ENCODE peak calls at places on chromosomes 7 and 10, in four cellular contexts. One of them, this sample, is unnamed.

GRCh38 chr10:47351899-47352815 is 4.0 kb downstream of the RBP3 start:
- DNase-seq in Calu3: no peak
- DNase-seq in spleen: peak
- DNase-seq in GM10248: no peak
- DNase-seq in this sample: no peak

GRCh38 chr10:19815036-19815435 is 1.2 kb upstream of the PLXDC2 start:
- DNase-seq in GM10248: no peak
- DNase-seq in spleen: no peak
- DNase-seq in Calu3: no peak
- DNase-seq in this sample: no peak

GRCh38 chr10:22712959-22713852 is 1.2 kb downstream of the PIP4K2A start:
- DNase-seq in Calu3: peak
- DNase-seq in GM10248: peak
- DNase-seq in spleen: peak
- DNase-seq in this sample: peak

GRCh38 chr7:1547777-1548437 is 8.1 kb downstream of the TMEM184A start:
- DNase-seq in GM10248: no peak
- DNase-seq in spleen: no peak
- DNase-seq in Calu3: no peak
- DNase-seq in this sample: no peak

GRCh38 chr10:101781984-101782810 is 1.0 kb downstream of the NPM3 start:
- DNase-seq in Calu3: no peak
- DNase-seq in GM10248: peak
- DNase-seq in spleen: peak
- DNase-seq in this sample: no peak

GRCh38 chr7:27167170-27167505 is 1.8 kb upstream of the HOXA9 start:
- DNase-seq in spleen: peak
- DNase-seq in GM10248: no peak
- DNase-seq in Calu3: no peak
- DNase-seq in this sample: no peak

GRCh38 chr10:86285136-86285790 is 81.3 kb downstream of the GRID1 start:
- DNase-seq in GM10248: no peak
- DNase-seq in Calu3: no peak
- DNase-seq in spleen: peak
- DNase-seq in this sample: no peak

GRCh38 chr7:106518986-106519385 is 142.0 kb downstream of the CCDC71L start:
- DNase-seq in GM10248: no peak
- DNase-seq in spleen: no peak
- DNase-seq in Calu3: no peak
- DNase-seq in this sample: no peak

GRCh38 chr10:59867590-59867989 is 38.8 kb downstream of the CCDC6 start:
- DNase-seq in Calu3: no peak
- DNase-seq in GM10248: no peak
- DNase-seq in spleen: no peak
- DNase-seq in this sample: no peak

DNA sequence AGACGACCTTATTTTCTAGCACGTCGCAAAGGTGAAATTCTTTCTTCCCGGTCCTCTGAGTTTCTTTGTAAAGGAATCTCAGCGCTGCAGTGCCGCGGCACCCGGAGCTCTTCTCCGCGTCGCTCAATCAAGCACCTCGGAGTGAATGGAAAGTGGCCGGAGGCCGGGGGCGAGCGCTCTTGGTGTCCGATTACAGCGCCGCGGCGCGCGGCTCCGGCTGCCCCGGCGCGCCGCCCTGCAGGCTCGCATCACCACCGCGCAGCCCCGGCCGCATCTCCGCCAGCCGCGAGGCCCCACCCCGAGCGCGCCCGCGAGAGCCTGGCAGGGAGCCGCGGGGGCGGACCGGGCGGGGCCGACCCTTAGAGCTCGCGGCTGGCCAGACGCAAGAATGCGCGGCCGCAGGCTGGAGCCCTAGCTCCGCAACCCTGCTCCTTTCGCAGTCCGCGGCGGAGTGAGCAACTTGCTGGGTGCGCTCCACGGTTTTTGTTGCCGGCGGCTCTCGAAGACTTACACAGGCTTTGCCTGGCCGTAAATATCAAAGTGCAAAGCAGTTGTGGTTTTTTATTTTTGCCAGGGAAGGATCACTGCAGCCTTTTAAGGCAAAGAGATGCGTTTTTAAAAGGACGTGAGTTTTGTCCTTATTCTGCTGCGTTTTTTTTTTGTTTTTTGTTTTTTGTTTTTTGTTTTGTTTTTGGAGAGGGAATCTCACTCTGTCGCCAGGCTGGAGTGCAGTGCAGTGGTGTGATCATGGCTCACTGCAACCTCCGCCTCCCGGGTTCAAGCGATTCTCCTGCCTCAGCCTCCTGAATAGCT is at the start of gene SEMA3C:
- DNase-seq in spleen: peak
- DNase-seq in Calu3: peak
- DNase-seq in GM10248: peak
- DNase-seq in this sample: no peak
- TF ChIP-seq CTCF in spleen: no peak
- TF ChIP-seq CTCF in Calu3: no peak
- TF ChIP-seq CTCF in GM10248: no peak
- TF ChIP-seq CTCF in this sample: no peak

DNA sequence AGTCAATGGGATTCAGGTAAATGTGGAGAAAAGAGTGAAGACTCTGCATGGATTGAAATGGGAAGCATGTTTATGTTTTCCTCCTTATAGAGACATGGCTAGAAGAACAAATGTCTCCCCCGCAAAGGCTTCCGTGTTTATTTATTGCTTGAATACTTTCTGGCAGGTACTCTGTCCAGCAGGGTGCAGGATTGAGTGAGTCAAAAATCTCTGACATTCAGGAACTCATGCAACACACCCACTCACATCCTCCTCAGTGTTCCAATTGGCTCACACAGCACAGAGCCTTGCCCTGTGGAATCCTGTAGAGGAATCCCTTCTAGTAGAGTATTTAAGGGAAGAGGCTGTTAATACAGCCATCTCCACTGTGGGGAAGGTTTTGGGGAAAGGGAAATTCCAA is 290.3 kb upstream of the VWC2 start:
- DNase-seq in GM10248: no peak
- DNase-seq in spleen: no peak
- DNase-seq in Calu3: no peak
- DNase-seq in this sample: no peak
- TF ChIP-seq CTCF in GM10248: peak
- TF ChIP-seq CTCF in spleen: no peak
- TF ChIP-seq CTCF in Calu3: no peak
- TF ChIP-seq CTCF in this sample: no peak

DNA sequence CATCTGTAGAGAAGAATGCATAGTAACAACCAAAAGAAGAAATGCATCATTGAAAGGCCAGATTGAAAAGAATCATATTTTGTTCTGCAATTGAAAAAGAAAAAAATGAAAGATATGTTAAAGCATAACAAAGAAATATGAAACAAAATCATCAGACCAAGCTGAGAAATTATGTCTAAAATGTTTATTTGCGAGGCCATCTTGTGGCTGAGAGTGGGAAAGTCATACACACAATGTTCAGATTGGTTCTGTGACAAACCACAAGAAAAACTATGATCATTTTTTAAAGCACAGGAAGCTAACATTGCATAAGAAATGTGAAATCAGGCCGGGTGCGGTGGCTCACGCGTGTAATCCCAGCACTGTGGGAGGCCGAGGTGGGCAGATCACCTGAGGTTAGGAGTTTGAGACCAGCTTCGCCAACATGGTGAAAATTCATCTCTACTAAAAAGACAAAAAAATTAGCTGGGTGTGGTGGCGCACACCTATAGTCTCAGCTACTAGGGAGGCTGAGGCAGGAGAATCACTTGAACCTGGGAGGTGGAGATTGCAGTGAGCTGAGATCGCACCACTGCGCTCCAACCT is 36.6 kb downstream of the ABCB5 start:
- DNase-seq in Calu3: peak
- DNase-seq in GM10248: no peak
- DNase-seq in spleen: no peak
- DNase-seq in this sample: no peak
- TF ChIP-seq CTCF in Calu3: peak
- TF ChIP-seq CTCF in GM10248: peak
- TF ChIP-seq CTCF in spleen: no peak
- TF ChIP-seq CTCF in this sample: no peak

GRCh38 chr7:157875230-157876179 is 538.7 kb downstream of the DNAJB6 start:
- DNase-seq in Calu3: no peak
- DNase-seq in GM10248: no peak
- DNase-seq in spleen: peak
- DNase-seq in this sample: peak
- TF ChIP-seq CTCF in Calu3: no peak
- TF ChIP-seq CTCF in GM10248: peak
- TF ChIP-seq CTCF in spleen: peak
- TF ChIP-seq CTCF in this sample: peak

DNA sequence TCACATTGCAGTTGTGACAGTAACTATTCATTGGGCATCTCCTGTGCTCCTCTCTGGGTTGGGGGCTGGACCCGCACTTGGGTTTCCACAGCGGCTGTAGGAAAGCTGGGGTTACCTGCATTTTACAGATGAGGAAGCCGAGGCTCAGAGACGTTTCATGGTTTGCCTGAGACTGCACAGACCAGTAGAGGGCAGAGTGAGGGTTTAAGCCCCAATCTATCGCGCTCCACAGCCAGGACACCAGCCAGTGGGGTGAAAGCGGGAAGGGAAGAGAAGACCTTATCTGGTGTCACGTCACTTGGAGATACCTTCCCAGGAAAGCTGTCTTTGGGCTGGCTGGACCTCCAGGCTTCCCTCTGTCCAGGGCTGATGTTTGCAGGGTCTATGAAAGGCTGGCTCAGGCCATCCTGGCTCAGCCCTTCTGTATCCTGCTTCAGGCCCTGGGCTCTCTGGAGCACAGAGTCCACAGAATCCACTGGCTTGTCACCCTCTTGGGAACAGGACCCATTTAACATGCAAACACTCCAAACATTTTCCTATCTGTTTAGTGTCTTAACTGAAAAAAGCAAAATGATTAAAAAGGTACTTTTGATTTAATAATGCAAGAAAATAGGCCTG is 167.7 kb downstream of the EMX2 start:
- DNase-seq in Calu3: no peak
- DNase-seq in GM10248: no peak
- DNase-seq in spleen: no peak
- DNase-seq in this sample: no peak
- TF ChIP-seq CTCF in Calu3: no peak
- TF ChIP-seq CTCF in GM10248: no peak
- TF ChIP-seq CTCF in spleen: no peak
- TF ChIP-seq CTCF in this sample: no peak

GRCh38 chr7:47886412-47886811 is 61.9 kb downstream of the PKD1L1 start:
- DNase-seq in GM10248: no peak
- DNase-seq in spleen: no peak
- DNase-seq in Calu3: no peak
- DNase-seq in this sample: no peak
- TF ChIP-seq CTCF in GM10248: no peak
- TF ChIP-seq CTCF in spleen: no peak
- TF ChIP-seq CTCF in Calu3: no peak
- TF ChIP-seq CTCF in this sample: no peak

GRCh38 chr10:111037868-111038267 is 39.0 kb upstream of the ADRA2A start:
- DNase-seq in Calu3: no peak
- DNase-seq in GM10248: no peak
- DNase-seq in spleen: no peak
- DNase-seq in this sample: no peak
- TF ChIP-seq CTCF in Calu3: no peak
- TF ChIP-seq CTCF in GM10248: no peak
- TF ChIP-seq CTCF in spleen: no peak
- TF ChIP-seq CTCF in this sample: no peak

GRCh38 chr10:113616244-113617074 is 47.4 kb downstream of the NRAP start:
- DNase-seq in Calu3: no peak
- DNase-seq in GM10248: no peak
- DNase-seq in spleen: no peak
- DNase-seq in this sample: no peak
- TF ChIP-seq CTCF in Calu3: no peak
- TF ChIP-seq CTCF in GM10248: peak
- TF ChIP-seq CTCF in spleen: no peak
- TF ChIP-seq CTCF in this sample: no peak

This sample was measured in CD4-positive, alpha-beta T cell.